ENCODE peak calls at places on chromosome 21, in six cellular contexts. K, Z, W, L, D and F are unnamed samples.
A peak's percentile ranks its signal among the peaks of the same experiment; 100 is the strongest.

GRCh38 chr21:33266050-33266783 is at the start of gene IL10RB:
- DNase-seq in K (peak; percentile 41), Z (peak; percentile 92), W (no peak), L (peak; percentile 100), D (peak; percentile 27), F (peak; percentile 75)

GRCh38 chr21:36178349-36178748 is 21.7 kb downstream of the DOP1B start:
- DNase-seq in K (no peak), Z (no peak), W (no peak), L (no peak), D (no peak), F (peak; percentile 73)

GRCh38 chr21:43849532-43850299 is 15.3 kb upstream of the AGPAT3 start:
- DNase-seq in K (no peak), Z (no peak), W (no peak), L (no peak), D (no peak), F (no peak)

GRCh38 chr21:33655591-33656221 is 13.4 kb downstream of the ITSN1 start:
- DNase-seq in K (peak; percentile 91), Z (peak; percentile 73), W (peak; percentile 96), L (peak; percentile 49), D (no peak), F (no peak)

GRCh38 chr21:34073032-34073748 is at the start of the genes MRPS6 and SLC5A3:
- DNase-seq in K (peak; percentile 78), Z (peak; percentile 91), W (peak; percentile 54), L (peak; percentile 96), D (no peak), F (peak; percentile 71)

GRCh38 chr21:38297193-38297592 is 40.4 kb downstream of the KCNJ15 start:
- DNase-seq in K (no peak), Z (no peak), W (no peak), L (no peak), D (no peak), F (no peak)

GRCh38 chr21:36696640-36697472 is 2.1 kb upstream of the SIM2 start:
- DNase-seq in K (no peak), Z (peak; percentile 61), W (no peak), L (no peak), D (no peak), F (no peak)

GRCh38 chr21:43884012-43884860 is 19.2 kb downstream of the AGPAT3 start:
- DNase-seq in K (peak; percentile 20), Z (peak; percentile 24), W (peak; percentile 83), L (peak; percentile 97), D (no peak), F (peak; percentile 70)

GRCh38 chr21:21216013-21216412 is 217.8 kb downstream of the NCAM2 start:
- DNase-seq in K (no peak), Z (no peak), W (no peak), L (no peak), D (no peak), F (no peak)

GRCh38 chr21:14095021-14095420 is 115.7 kb downstream of the LIPI start:
- DNase-seq in K (no peak), Z (no peak), W (no peak), L (no peak), D (no peak), F (no peak)

GRCh38 chr21:38075833-38076567 is 159.7 kb upstream of the KCNJ6 start:
- DNase-seq in K (no peak), Z (no peak), W (no peak), L (no peak), D (no peak), F (no peak)

GRCh38 chr21:36859744-36860501 is 106.5 kb downstream of the HLCS start:
- DNase-seq in K (peak; percentile 86), Z (peak; percentile 79), W (no peak), L (peak; percentile 97), D (no peak), F (peak; percentile 93)

GRCh38 chr21:31772674-31773555 is 41.0 kb upstream of the SCAF4 start:
- DNase-seq in K (no peak), Z (no peak), W (no peak), L (no peak), D (peak; percentile 63), F (no peak)
- TF ChIP-seq REST in K (no peak), Z (no peak), W (no peak), L (no peak), D (no peak), F (no peak)

GRCh38 chr21:25573409-25574206 is 33.7 kb downstream of the MRPL39 start:
- DNase-seq in K (peak; percentile 29), Z (no peak), W (peak; percentile 24), L (peak; percentile 23), D (peak; percentile 81), F (peak; percentile 15)
- TF ChIP-seq CTCF in K (no peak), Z (no peak), W (no peak), L (no peak), D (no peak), F (no peak)

GRCh38 chr21:28949318-28949717 is 43.4 kb downstream of the LTN1 start:
- DNase-seq in K (no peak), Z (no peak), W (no peak), L (no peak), D (no peak), F (no peak)

GRCh38 chr21:28953247-28953646 is 39.4 kb downstream of the LTN1 start:
- DNase-seq in K (no peak), Z (no peak), W (no peak), L (no peak), D (peak; percentile 17), F (no peak)

DNA sequence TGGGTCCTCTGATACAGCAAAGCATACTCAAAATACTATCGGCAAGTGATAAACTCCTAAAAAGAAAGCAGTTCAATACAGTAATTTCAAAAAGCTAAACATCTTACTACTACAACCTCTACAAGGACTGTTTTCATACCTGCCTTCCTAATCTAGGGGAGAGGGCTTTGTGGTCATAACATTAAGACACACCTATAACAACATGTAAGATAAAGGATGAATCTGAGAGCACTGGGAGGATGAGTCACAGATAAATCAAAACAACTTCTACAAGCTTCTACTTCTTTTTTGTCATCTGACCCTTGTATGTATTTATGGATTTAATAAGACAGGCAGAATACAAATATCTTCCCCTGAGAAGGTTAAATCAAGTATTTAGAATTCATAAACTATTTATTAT is 40.0 kb downstream of the LTN1 start:
- DNase-seq in K (no peak), Z (no peak), W (no peak), L (no peak), D (no peak), F (no peak)
- TF ChIP-seq REST in K (no peak), Z (no peak), W (no peak), L (no peak), D (no peak), F (no peak)

GRCh38 chr21:28237661-28238060 is 755.0 kb downstream of the LTN1 start:
- DNase-seq in K (no peak), Z (no peak), W (no peak), L (no peak), D (no peak), F (no peak)

GRCh38 chr21:28233536-28234220 is 759.0 kb downstream of the LTN1 start:
- DNase-seq in K (no peak), Z (no peak), W (no peak), L (no peak), D (no peak), F (no peak)

GRCh38 chr21:28230559-28230958 is 762.1 kb downstream of the LTN1 start:
- DNase-seq in K (no peak), Z (no peak), W (no peak), L (no peak), D (no peak), F (no peak)

GRCh38 chr21:28239345-28239744 is 753.3 kb downstream of the LTN1 start:
- DNase-seq in K (no peak), Z (no peak), W (no peak), L (no peak), D (no peak), F (no peak)

GRCh38 chr21:28235169-28235892 is 757.3 kb downstream of the LTN1 start:
- DNase-seq in K (no peak), Z (peak; percentile 40), W (no peak), L (no peak), D (no peak), F (no peak)
- TF ChIP-seq CTCF in K (no peak), Z (peak; percentile 42), W (no peak), L (no peak), D (no peak), F (no peak)

GRCh38 chr21:45980697-45981096 is 873 bp upstream of the COL6A1 start:
- DNase-seq in K (no peak), Z (no peak), W (no peak), L (no peak), D (no peak), F (no peak)

GRCh38 chr21:45982256-45982757 is 737 bp downstream of the COL6A1 start:
- DNase-seq in K (no peak), Z (no peak), W (no peak), L (no peak), D (no peak), F (no peak)

GRCh38 chr21:45980271-45980670 is 1.3 kb upstream of the COL6A1 start:
- DNase-seq in K (no peak), Z (no peak), W (no peak), L (no peak), D (no peak), F (no peak)

GRCh38 chr21:45981641-45982255 is at the start of gene COL6A1:
- DNase-seq in K (no peak), Z (peak; percentile 52), W (no peak), L (peak; percentile 90), D (no peak), F (no peak)

GRCh38 chr21:45981154-45981606 is 390 bp upstream of the COL6A1 start:
- DNase-seq in K (peak; percentile 81), Z (peak; percentile 85), W (peak; percentile 52), L (peak; percentile 94), D (no peak), F (peak; percentile 32)
- TF ChIP-seq REST in K (no peak), Z (no peak), W (no peak), L (no peak), D (no peak), F (no peak)

DNA sequence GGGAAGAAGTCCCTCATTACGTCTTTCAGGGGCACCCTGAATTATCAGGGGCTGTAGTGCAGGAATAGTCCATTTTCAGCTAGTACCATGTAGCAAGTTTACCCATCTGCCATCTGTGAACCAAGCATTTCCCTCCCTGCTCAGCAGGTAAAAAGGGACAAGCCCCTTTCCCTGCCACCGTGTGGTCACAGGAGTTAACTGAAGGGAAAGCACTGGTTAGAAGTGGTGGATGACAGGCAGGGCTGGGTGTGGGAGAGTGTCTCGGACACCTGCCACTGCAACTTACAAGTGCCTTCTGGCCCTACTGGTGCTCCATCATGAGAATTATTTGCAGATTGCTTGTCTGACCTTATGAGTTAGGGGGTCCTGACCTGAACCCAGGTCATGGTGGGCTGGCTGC is 32.0 kb upstream of the IGSF5 start:
- DNase-seq in K (peak; percentile 9), Z (peak; percentile 52), W (no peak), L (peak; percentile 22), D (no peak), F (no peak)
- TF ChIP-seq CTCF in K (no peak), Z (peak; percentile 64), W (no peak), L (peak; percentile 31), D (no peak), F (no peak)

GRCh38 chr21:42538479-42539275 is 25.0 kb downstream of the SLC37A1 start:
- DNase-seq in K (no peak), Z (no peak), W (no peak), L (no peak), D (no peak), F (no peak)
- TF ChIP-seq REST in K (no peak), Z (no peak), W (no peak), L (no peak), D (no peak), F (no peak)